ENCODE peak calls at places on chromosomes 3 and 15, in five cellular contexts. A is GF-D8; I is COR-L47; H is HCEC 1CT; G is stimulated activated naive CD8-positive, alpha-beta T cell treated with anti-CD3 and anti-CD28 coated beads, Interleukin-15, Interleukin-2, amounts not matched to agents 100 U/mL and 50 U/mL, for 24 hours. V is an unnamed sample.

GRCh38 chr15:88627463-88627862 is 6.3 kb downstream of the AEN start:
- DNase-seq in A (no peak), G (no peak), H (no peak), I (no peak), V (no peak)

GRCh38 chr3:190541008-190541407 is 27.1 kb downstream of the IL1RAP start:
- DNase-seq in H (no peak), G (no peak), I (no peak), A (no peak), V (no peak)

GRCh38 chr3:11195721-11196332 is 41.5 kb downstream of the HRH1 start:
- DNase-seq in H (peak), A (no peak), I (no peak), G (peak), V (no peak)

GRCh38 chr15:28184166-28184565 is 85.1 kb upstream of the OCA2 start:
- DNase-seq in H (peak), G (no peak), I (no peak), A (no peak), V (no peak)

GRCh38 chr15:69398541-69398940 is 15.6 kb upstream of the KIF23 start:
- DNase-seq in I (no peak), G (no peak), A (peak), H (peak), V (no peak)

GRCh38 chr3:157498374-157498773 is 4.8 kb downstream of the VEPH1 start:
- DNase-seq in I (peak), G (no peak), A (no peak), H (no peak), V (no peak)

GRCh38 chr3:146468234-146468931 is 978 bp downstream of the PLSCR2 start:
- DNase-seq in H (peak), I (no peak), A (no peak), G (no peak), V (no peak)

GRCh38 chr15:70196314-70197291 is 98.9 kb upstream of the TLE3 start:
- DNase-seq in H (no peak), A (peak), I (peak), G (peak), V (peak)

GRCh38 chr3:45185052-45185451 is 38.9 kb upstream of the CDCP1 start:
- DNase-seq in G (no peak), A (no peak), I (no peak), H (no peak), V (no peak)

GRCh38 chr3:113485161-113485609 is 29.8 kb downstream of the SPICE1 start:
- DNase-seq in I (no peak), G (no peak), H (no peak), A (no peak), V (no peak)

GRCh38 chr15:85454403-85454802 is 74.0 kb downstream of the AKAP13 start:
- DNase-seq in H (no peak), G (no peak), I (no peak), A (no peak), V (no peak)

GRCh38 chr15:85316244-85316934 is 64.0 kb upstream of the AKAP13 start:
- DNase-seq in I (no peak), H (peak), A (no peak), G (peak), V (no peak)

GRCh38 chr3:128619146-128619890 is 31.3 kb downstream of the RPN1 start:
- DNase-seq in I (no peak), A (peak), G (peak), H (peak), V (no peak)

GRCh38 chr3:28171962-28172361 is 69.5 kb upstream of the CMC1 start:
- DNase-seq in G (no peak), I (no peak), A (no peak), H (no peak), V (no peak)

GRCh38 chr3:56025316-56025715 is 443.0 kb downstream of the ERC2 start:
- DNase-seq in G (no peak), A (no peak), I (peak), H (no peak), V (no peak)

GRCh38 chr15:73599934-73600333 is 33.3 kb downstream of the NPTN start:
- DNase-seq in I (no peak), G (no peak), A (no peak), H (peak), V (no peak)

GRCh38 chr3:140128217-140129137 is 193.5 kb downstream of the CLSTN2 start:
- DNase-seq in A (no peak), I (peak), H (no peak), G (no peak), V (peak)

GRCh38 chr15:98649621-98649995 is 1.3 kb downstream of the IGF1R start:
- DNase-seq in I (no peak), A (peak), G (peak), H (peak), V (no peak)

GRCh38 chr3:140816804-140817203 is 124.8 kb upstream of the SLC25A36 start:
- DNase-seq in G (no peak), I (no peak), A (no peak), H (no peak), V (no peak)

GRCh38 chr15:67120009-67120838 is 54.8 kb downstream of the SMAD3 start:
- DNase-seq in G (no peak), A (no peak), I (no peak), H (no peak), V (no peak)

GRCh38 chr3:135706758-135707375 is 258.7 kb upstream of the PPP2R3A start:
- DNase-seq in I (no peak), A (no peak), G (no peak), H (no peak), V (peak)

GRCh38 chr3:58564456-58565160 is 12.6 kb downstream of the FAM107A start:
- DNase-seq in G (no peak), H (peak), I (no peak), A (no peak), V (no peak)

GRCh38 chr3:123066896-123067688 is at the start of gene PDIA5:
- DNase-seq in H (peak), I (peak), G (peak), A (peak), V (peak)

GRCh38 chr15:39672666-39673065 is 91.8 kb downstream of the THBS1 start:
- DNase-seq in G (no peak), A (no peak), I (no peak), H (no peak), V (no peak)

GRCh38 chr3:141087071-141087824 is 36.1 kb downstream of the SPSB4 start:
- DNase-seq in H (no peak), I (no peak), A (no peak), G (no peak), V (no peak)

GRCh38 chr3:42732829-42733459 is 30.3 kb upstream of the HHATL start:
- DNase-seq in H (no peak), A (no peak), G (no peak), I (no peak), V (no peak)

GRCh38 chr3:123623346-123623880 is 38.6 kb upstream of the HACD2 start:
- DNase-seq in A (no peak), H (peak), I (no peak), G (no peak), V (no peak)

GRCh38 chr15:89419370-89419984 is 76.9 kb downstream of the RHCG start:
- DNase-seq in A (no peak), I (no peak), G (peak), H (no peak), V (no peak)

GRCh38 chr3:141246224-141246957 is 14.8 kb downstream of the PXYLP1 start:
- DNase-seq in G (no peak), I (no peak), H (no peak), A (no peak), V (no peak)

GRCh38 chr15:68802373-68802772 is 18.3 kb downstream of the ANP32A start:
- DNase-seq in G (no peak), H (no peak), I (no peak), A (no peak), V (no peak)

GRCh38 chr3:2635511-2635910 is 474.7 kb downstream of the IL5RA start:
- DNase-seq in A (no peak), I (no peak), H (no peak), G (no peak), V (no peak)

V was measured in DMS 273 treated with DMSO at 0.1 percent for 48 hours.